ENCODE peak calls at places on chromosome 10, in nine cellular contexts. I is stomach, U is GM23338, M is uterus, Y is tibial artery, F is PC-3, L is PC-9, H is H9, Z is neural progenitor cell. A is an unnamed sample. For H3K4me1, the result is how much of the 10 kb centered on the place peaks cover.

GRCh38 chr10:16570731-16571130 is 49.1 kb upstream of the C1QL3 start:
- DNase-seq in U (no peak), Z (no peak), L (no peak), H (no peak), M (no peak), I (no peak), F (no peak), Y (no peak), A (no peak)

GRCh38 chr10:35700490-35700887 is 58.4 kb upstream of the FZD8 start:
- DNase-seq in H (peak), F (no peak), Z (no peak), L (no peak), U (peak), I (no peak), Y (no peak), M (no peak), A (no peak)

GRCh38 chr10:72503241-72503640 is 122.6 kb downstream of the MICU1 start:
- DNase-seq in I (no peak), U (no peak), M (no peak), Y (no peak), L (no peak), F (no peak), H (no peak), Z (no peak), A (no peak)

GRCh38 chr10:117137031-117137910 is 799 bp downstream of the VAX1 start:
- DNase-seq in F (peak), Y (peak), M (no peak), H (peak), U (peak), I (no peak), L (no peak), Z (peak), A (peak)

GRCh38 chr10:5442056-5442989 is 30.0 kb downstream of the NET1 start:
- DNase-seq in L (peak), Y (no peak), H (no peak), Z (peak), U (peak), I (no peak), M (peak), F (peak), A (peak)

GRCh38 chr10:132619927-132620326 is 82.3 kb downstream of the INPP5A start:
- DNase-seq in I (no peak), L (no peak), F (no peak), Y (no peak), M (no peak), Z (no peak), U (no peak), H (no peak), A (no peak)

GRCh38 chr10:47095211-47095610 is 184.0 kb downstream of the PTPN20 start:
- DNase-seq in Z (no peak), U (no peak), F (no peak), I (no peak), M (no peak), L (no peak), Y (no peak), H (peak), A (no peak)

GRCh38 chr10:35178305-35178704 is 51.7 kb downstream of the CREM start:
- DNase-seq in Y (no peak), I (no peak), F (no peak), H (no peak), L (no peak), Z (peak), M (no peak), U (no peak), A (no peak)

GRCh38 chr10:26432938-26433337 is 5.2 kb upstream of the APBB1IP start:
- DNase-seq in F (no peak), I (no peak), L (no peak), Y (no peak), H (no peak), U (no peak), Z (no peak), M (no peak), A (no peak)

GRCh38 chr10:61744469-61744868 is 81.7 kb downstream of the CABCOCO1 start:
- DNase-seq in U (peak), F (peak), Z (no peak), I (no peak), L (no peak), Y (no peak), M (no peak), H (no peak), A (no peak)

GRCh38 chr10:49407552-49408137 is 11.8 kb upstream of the DRGX start:
- DNase-seq in Z (peak), Y (peak), M (peak), I (peak), F (peak), L (peak), H (peak), U (peak), A (peak)

GRCh38 chr10:98314577-98315284 is 46.7 kb upstream of the LOXL4 start:
- DNase-seq in L (peak), I (peak), F (peak), Y (peak), U (no peak), M (no peak), Z (no peak), H (no peak), A (no peak)

GRCh38 chr10:2079603-2080078 is 342.3 kb upstream of the ADARB2 start:
- DNase-seq in Y (no peak), U (no peak), H (no peak), M (no peak), F (no peak), L (no peak), Z (no peak), I (no peak), A (no peak)

GRCh38 chr10:117884088-117884487 is 162.7 kb downstream of the RAB11FIP2 start:
- DNase-seq in I (no peak), Z (no peak), F (no peak), L (no peak), M (no peak), Y (no peak), U (no peak), H (no peak), A (no peak)

GRCh38 chr10:31372439-31372838 is 53.4 kb downstream of the ZEB1 start:
- DNase-seq in Y (no peak), M (no peak), F (no peak), I (no peak), L (no peak), U (no peak), Z (no peak), H (no peak), A (no peak)

GRCh38 chr10:36888925-36889573 is 236.3 kb upstream of the ANKRD30A start:
- DNase-seq in L (no peak), M (no peak), U (peak), Y (no peak), I (peak), H (peak), F (peak), Z (peak), A (peak)

GRCh38 chr10:12995425-12995861 is 6.1 kb downstream of the CCDC3 start:
- DNase-seq in Z (no peak), Y (no peak), H (no peak), M (no peak), I (no peak), L (no peak), U (no peak), F (no peak), A (no peak)

GRCh38 chr10:13614530-13615332 is 28.0 kb downstream of the PRPF18 start:
- DNase-seq in Z (peak), F (peak), I (no peak), U (peak), M (no peak), Y (peak), L (peak), H (peak), A (peak)

GRCh38 chr10:34655286-34656170 is 159.6 kb downstream of the PARD3 start:
- DNase-seq in Z (peak), M (peak), L (peak), H (no peak), Y (no peak), I (peak), F (peak), U (peak), A (peak)

GRCh38 chr10:32073676-32074075 is 17.5 kb upstream of the KIF5B start:
- DNase-seq in M (no peak), Z (no peak), Y (no peak), I (no peak), F (no peak), L (no peak), U (no peak), H (no peak), A (no peak)

GRCh38 chr10:62733654-62734293 is 70.7 kb upstream of the ADO start:
- DNase-seq in H (no peak), L (no peak), I (no peak), U (no peak), F (peak), Z (no peak), Y (no peak), M (no peak), A (peak)

GRCh38 chr10:132690401-132690800 is 95.5 kb downstream of the NKX6-2 start:
- DNase-seq in L (no peak), F (no peak), H (no peak), Y (peak), I (no peak), U (no peak), M (no peak), Z (no peak), A (no peak)

GRCh38 chr10:132395704-132396494 is 1.1 kb upstream of the PWWP2B start:
- DNase-seq in H (peak), Y (peak), L (no peak), U (peak), Z (peak), I (peak), F (no peak), M (peak), A (no peak)

GRCh38 chr10:129586897-129587443 is 119.9 kb downstream of the MGMT start:
- DNase-seq in Z (no peak), F (peak), L (no peak), Y (no peak), H (no peak), I (no peak), M (no peak), U (peak), A (no peak)

GRCh38 chr10:12056758-12057157 is 12.0 kb upstream of the DHTKD1 start:
- DNase-seq in Z (no peak), H (no peak), U (no peak), I (no peak), M (no peak), F (no peak), L (no peak), Y (peak), A (no peak)

GRCh38 chr10:112985701-112986510 is 35.9 kb downstream of the TCF7L2 start:
- DNase-seq in I (no peak), H (no peak), Z (no peak), Y (no peak), F (no peak), L (no peak), U (no peak), M (peak), A (peak)

GRCh38 chr10:87961314-87961713 is 97.9 kb downstream of the PTEN start:
- DNase-seq in L (peak), Y (no peak), I (no peak), U (no peak), Z (no peak), H (no peak), F (no peak), M (no peak), A (no peak)

GRCh38 chr10:37057280-37057679 is 68.1 kb upstream of the ANKRD30A start:
- DNase-seq in Y (no peak), M (no peak), L (no peak), U (no peak), Z (no peak), F (no peak), H (no peak), I (no peak), A (no peak)

GRCh38 chr10:69641261-69641980 is 11.4 kb downstream of the FAM241B start:
- DNase-seq in Z (no peak), Y (no peak), H (no peak), M (no peak), U (no peak), I (no peak), L (peak), F (peak), A (peak)

GRCh38 chr10:124264271-124264670 is 154.5 kb downstream of the OAT start:
- DNase-seq in F (no peak), Y (no peak), H (no peak), I (no peak), Z (no peak), M (no peak), U (no peak), L (no peak), A (no peak)

GRCh38 chr10:103638948-103639347 is 145.4 kb downstream of the NEURL1 start:
- DNase-seq in F (no peak), H (no peak), U (no peak), Y (no peak), Z (no peak), I (no peak), L (no peak), M (no peak), A (no peak)
- H3K4me1 ChIP-seq in F (under half), H (under half), U (under half), Y (half or more), Z (under half), I (under half), L (under half), M (under half), A (under half)

DNA sequence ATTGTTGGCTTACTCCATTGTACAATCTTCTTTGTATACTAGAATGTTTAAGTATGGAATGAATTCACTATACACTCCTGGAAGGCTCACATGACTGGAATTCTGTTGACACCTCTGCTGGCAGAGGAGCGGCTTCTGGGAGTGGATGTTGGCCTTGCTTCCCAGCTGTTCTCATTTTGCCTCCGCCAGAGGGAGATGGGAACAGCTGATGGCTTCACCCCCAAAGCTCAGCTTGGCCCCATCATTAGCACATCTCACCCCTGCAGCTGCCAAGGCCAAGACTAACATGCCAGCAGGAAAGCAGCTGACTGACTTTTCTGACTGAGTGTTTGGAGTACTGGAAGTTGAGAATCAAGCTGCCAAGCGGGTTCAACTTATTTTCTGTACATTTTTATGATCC is 15.1 kb downstream of the ADAM12 start:
- DNase-seq in M (no peak), I (no peak), F (no peak), Y (no peak), Z (no peak), L (no peak), H (no peak), U (no peak), A (no peak)
- TF ChIP-seq CTCF in M (no peak), I (no peak), F (no peak), Y (peak), Z (no peak), L (no peak), H (no peak), U (no peak), A (no peak)

GRCh38 chr10:79221110-79222051 is 125.9 kb upstream of the PPIF start:
- DNase-seq in M (peak), Y (peak), Z (peak), F (no peak), U (peak), L (no peak), H (peak), I (peak), A (no peak)
- H3K4me1 ChIP-seq in M (under half), Y (under half), Z (half or more), F (under half), U (under half), L (under half), H (under half), I (under half), A (under half)

GRCh38 chr10:24396396-24396795 is 187.5 kb downstream of the KIAA1217 start:
- DNase-seq in U (peak), Y (no peak), L (no peak), F (peak), M (no peak), I (no peak), H (no peak), Z (no peak), A (no peak)
- TF ChIP-seq CTCF in U (peak), Y (no peak), L (no peak), F (peak), M (no peak), I (no peak), H (peak), Z (peak), A (no peak)

DNA sequence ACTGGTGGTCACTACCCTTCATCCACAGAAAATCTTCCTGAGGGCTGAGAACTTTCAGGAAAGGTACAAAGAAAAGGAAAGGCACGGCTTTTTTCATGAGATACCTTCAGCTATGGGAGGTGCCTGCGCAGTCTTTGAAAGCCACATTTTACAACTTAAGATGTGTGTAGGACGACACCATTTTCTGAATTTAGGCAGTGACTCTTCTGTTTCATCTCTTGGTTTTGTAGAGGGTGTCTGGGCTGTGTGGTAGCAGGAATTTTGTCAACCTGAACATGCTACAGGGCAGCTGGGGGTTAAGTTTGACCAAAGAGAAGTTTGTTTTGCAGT is 138.1 kb downstream of the NRP1 start:
- DNase-seq in Z (no peak), H (no peak), U (no peak), I (no peak), F (no peak), L (no peak), M (no peak), Y (no peak), A (no peak)
- H3K4me1 ChIP-seq in Z (under half), H (under half), U (under half), I (under half), F (half or more), L (under half), M (under half), Y (under half), A (under half)

GRCh38 chr10:86632009-86632800 is 22.1 kb upstream of the OPN4 start:
- DNase-seq in Z (peak), L (no peak), H (peak), I (peak), M (no peak), F (no peak), Y (no peak), U (peak), A (no peak)
- TF ChIP-seq CTCF in Z (peak), L (no peak), H (peak), I (no peak), M (peak), F (no peak), Y (no peak), U (peak), A (no peak)

DNA sequence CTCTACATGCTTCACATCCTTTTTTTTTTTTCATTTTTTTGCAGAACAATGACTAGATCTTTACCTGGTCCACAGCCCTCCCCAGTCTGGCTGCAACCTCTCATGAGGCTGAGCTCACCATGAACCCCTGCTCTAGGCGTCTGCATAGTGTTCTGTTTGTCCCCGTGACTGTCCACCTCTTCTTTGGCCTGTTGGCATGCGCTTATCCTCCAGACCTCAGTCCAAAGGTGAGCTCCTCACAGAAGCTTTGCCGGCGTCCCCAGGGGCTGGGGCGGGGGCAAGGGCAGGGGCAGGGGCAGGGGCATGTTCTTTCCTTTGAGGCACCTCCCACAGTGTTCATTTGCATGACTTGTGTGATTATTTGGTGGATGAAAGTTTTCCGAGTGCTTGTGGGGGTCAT is 218.4 kb upstream of the ZNF32 start:
- DNase-seq in Y (no peak), L (no peak), M (no peak), H (no peak), Z (no peak), U (no peak), F (no peak), I (no peak), A (no peak)
- H3K4me1 ChIP-seq in Y (half or more), L (under half), M (under half), H (under half), Z (under half), U (under half), F (under half), I (under half), A (under half)

GRCh38 chr10:75238182-75239180 is 2.7 kb upstream of the COMTD1 start:
- DNase-seq in H (peak), Y (no peak), F (no peak), I (no peak), Z (no peak), L (peak), U (peak), M (peak), A (no peak)

GRCh38 chr10:75235375-75236177 is at the start of gene COMTD1:
- DNase-seq in H (peak), L (peak), M (peak), U (peak), I (peak), F (peak), Y (peak), Z (peak), A (peak)

GRCh38 chr10:75234017-75234682 is 1.6 kb downstream of the COMTD1 start:
- DNase-seq in Y (peak), Z (peak), L (peak), F (peak), M (peak), U (peak), I (peak), H (peak), A (peak)

GRCh38 chr10:75234683-75235374 is 928 bp downstream of the COMTD1 start:
- DNase-seq in U (peak), F (peak), M (no peak), L (no peak), Z (peak), H (peak), Y (no peak), I (peak), A (peak)

GRCh38 chr10:75236178-75236825 is 545 bp upstream of the COMTD1 start:
- DNase-seq in Z (no peak), F (no peak), M (no peak), U (no peak), I (no peak), H (no peak), L (peak), Y (no peak), A (no peak)
- TF ChIP-seq CTCF in Z (peak), F (no peak), M (no peak), U (peak), I (no peak), H (no peak), L (peak), Y (no peak), A (no peak)

GRCh38 chr10:79147796-79148451 is 79.2 kb downstream of the ZMIZ1 start:
- DNase-seq in Y (no peak), U (no peak), H (no peak), L (no peak), I (no peak), Z (no peak), M (no peak), F (no peak), A (no peak)
- H3K4me1 ChIP-seq in Y (half or more), U (under half), H (under half), L (half or more), I (half or more), Z (half or more), M (half or more), F (half or more), A (half or more)

GRCh38 chr10:83991986-83992753 is 147.1 kb upstream of the GHITM start:
- DNase-seq in Y (no peak), I (no peak), M (no peak), L (no peak), H (peak), Z (peak), U (peak), F (no peak), A (peak)
- TF ChIP-seq CTCF in Y (no peak), I (no peak), M (no peak), L (peak), H (peak), Z (peak), U (peak), F (peak), A (peak)

A was measured in mammary epithelial cell.